ENCODE peak calls at places on chromosomes 4 and X, in ten cellular contexts. One of them, this sample, is unnamed.

GRCh38 chr4:161856711-161857326 is 307.0 kb downstream of the FSTL5 start:
- DNase-seq in iPS-NIHi11: peak
- DNase-seq in SK-N-SH: peak
- DNase-seq in NCI-H2081: no peak
- DNase-seq in T-helper 1 cell: no peak
- DNase-seq in occipital lobe: no peak
- DNase-seq in hepatocyte: no peak
- DNase-seq in astrocyte of the hippocampus: peak
- DNase-seq in T-helper 2 cell: no peak
- DNase-seq in mesendoderm: no peak
- DNase-seq in this sample: no peak

GRCh38 chr4:39096847-39097246 is 34.8 kb downstream of the KLHL5 start:
- DNase-seq in iPS-NIHi11: no peak
- DNase-seq in SK-N-SH: no peak
- DNase-seq in NCI-H2081: no peak
- DNase-seq in T-helper 1 cell: no peak
- DNase-seq in occipital lobe: no peak
- DNase-seq in hepatocyte: no peak
- DNase-seq in astrocyte of the hippocampus: no peak
- DNase-seq in T-helper 2 cell: no peak
- DNase-seq in mesendoderm: no peak
- DNase-seq in this sample: no peak

GRCh38 chrX:104270916-104271512 is 16.3 kb upstream of the ESX1 start:
- DNase-seq in iPS-NIHi11: peak
- DNase-seq in SK-N-SH: no peak
- DNase-seq in NCI-H2081: peak
- DNase-seq in T-helper 1 cell: peak
- DNase-seq in occipital lobe: peak
- DNase-seq in hepatocyte: peak
- DNase-seq in astrocyte of the hippocampus: peak
- DNase-seq in T-helper 2 cell: no peak
- DNase-seq in mesendoderm: peak
- DNase-seq in this sample: peak

GRCh38 chr4:101019313-101019712 is 328.0 kb downstream of the PPP3CA start:
- DNase-seq in iPS-NIHi11: no peak
- DNase-seq in SK-N-SH: no peak
- DNase-seq in NCI-H2081: no peak
- DNase-seq in T-helper 1 cell: no peak
- DNase-seq in occipital lobe: no peak
- DNase-seq in hepatocyte: no peak
- DNase-seq in astrocyte of the hippocampus: no peak
- DNase-seq in T-helper 2 cell: no peak
- DNase-seq in mesendoderm: no peak
- DNase-seq in this sample: no peak

GRCh38 chr4:153916273-153916755 is 127.4 kb upstream of the SFRP2 start:
- DNase-seq in iPS-NIHi11: no peak
- DNase-seq in SK-N-SH: no peak
- DNase-seq in NCI-H2081: no peak
- DNase-seq in T-helper 1 cell: no peak
- DNase-seq in occipital lobe: no peak
- DNase-seq in hepatocyte: no peak
- DNase-seq in astrocyte of the hippocampus: no peak
- DNase-seq in T-helper 2 cell: no peak
- DNase-seq in mesendoderm: no peak
- DNase-seq in this sample: no peak

GRCh38 chr4:88286897-88287296 is 2.5 kb upstream of the PPM1K start:
- DNase-seq in iPS-NIHi11: no peak
- DNase-seq in SK-N-SH: no peak
- DNase-seq in NCI-H2081: no peak
- DNase-seq in T-helper 1 cell: no peak
- DNase-seq in occipital lobe: no peak
- DNase-seq in hepatocyte: no peak
- DNase-seq in astrocyte of the hippocampus: peak
- DNase-seq in T-helper 2 cell: no peak
- DNase-seq in mesendoderm: no peak
- DNase-seq in this sample: no peak

GRCh38 chr4:156388826-156389225 is 435.2 kb upstream of the CTSO start:
- DNase-seq in iPS-NIHi11: no peak
- DNase-seq in SK-N-SH: no peak
- DNase-seq in NCI-H2081: no peak
- DNase-seq in T-helper 1 cell: no peak
- DNase-seq in occipital lobe: no peak
- DNase-seq in hepatocyte: no peak
- DNase-seq in astrocyte of the hippocampus: no peak
- DNase-seq in T-helper 2 cell: no peak
- DNase-seq in mesendoderm: no peak
- DNase-seq in this sample: peak

GRCh38 chrX:134177527-134177926 is 59.5 kb upstream of the CCDC160 start:
- DNase-seq in iPS-NIHi11: no peak
- DNase-seq in SK-N-SH: no peak
- DNase-seq in NCI-H2081: no peak
- DNase-seq in T-helper 1 cell: no peak
- DNase-seq in occipital lobe: no peak
- DNase-seq in hepatocyte: no peak
- DNase-seq in astrocyte of the hippocampus: no peak
- DNase-seq in T-helper 2 cell: no peak
- DNase-seq in mesendoderm: no peak
- DNase-seq in this sample: no peak

GRCh38 chr4:79082988-79083387 is 143.8 kb upstream of the PAQR3 start:
- DNase-seq in iPS-NIHi11: no peak
- DNase-seq in SK-N-SH: no peak
- DNase-seq in NCI-H2081: no peak
- DNase-seq in T-helper 1 cell: no peak
- DNase-seq in occipital lobe: no peak
- DNase-seq in hepatocyte: no peak
- DNase-seq in astrocyte of the hippocampus: no peak
- DNase-seq in T-helper 2 cell: no peak
- DNase-seq in mesendoderm: no peak
- DNase-seq in this sample: no peak

GRCh38 chrX:51893931-51894696 is 691 bp downstream of the MAGED1 start:
- DNase-seq in iPS-NIHi11: peak
- DNase-seq in SK-N-SH: peak
- DNase-seq in NCI-H2081: peak
- DNase-seq in T-helper 1 cell: no peak
- DNase-seq in occipital lobe: peak
- DNase-seq in hepatocyte: peak
- DNase-seq in astrocyte of the hippocampus: peak
- DNase-seq in T-helper 2 cell: no peak
- DNase-seq in mesendoderm: peak
- DNase-seq in this sample: no peak

GRCh38 chr4:78517050-78517652 is 34.4 kb upstream of the ANXA3 start:
- DNase-seq in iPS-NIHi11: peak
- DNase-seq in SK-N-SH: peak
- DNase-seq in NCI-H2081: peak
- DNase-seq in T-helper 1 cell: no peak
- DNase-seq in occipital lobe: no peak
- DNase-seq in hepatocyte: peak
- DNase-seq in astrocyte of the hippocampus: peak
- DNase-seq in T-helper 2 cell: no peak
- DNase-seq in mesendoderm: peak
- DNase-seq in this sample: peak

GRCh38 chr4:67568820-67569219 is 10.3 kb downstream of the STAP1 start:
- DNase-seq in iPS-NIHi11: no peak
- DNase-seq in SK-N-SH: no peak
- DNase-seq in NCI-H2081: no peak
- DNase-seq in T-helper 1 cell: no peak
- DNase-seq in occipital lobe: no peak
- DNase-seq in hepatocyte: no peak
- DNase-seq in astrocyte of the hippocampus: no peak
- DNase-seq in T-helper 2 cell: no peak
- DNase-seq in mesendoderm: no peak
- DNase-seq in this sample: no peak

GRCh38 chrX:107576392-107576791 is 51.9 kb upstream of the PRPS1 start:
- DNase-seq in iPS-NIHi11: no peak
- DNase-seq in SK-N-SH: no peak
- DNase-seq in NCI-H2081: no peak
- DNase-seq in T-helper 1 cell: no peak
- DNase-seq in occipital lobe: no peak
- DNase-seq in hepatocyte: no peak
- DNase-seq in astrocyte of the hippocampus: no peak
- DNase-seq in T-helper 2 cell: no peak
- DNase-seq in mesendoderm: no peak
- DNase-seq in this sample: no peak

GRCh38 chr4:8312069-8312445 is 42.5 kb downstream of the HTRA3 start:
- DNase-seq in iPS-NIHi11: no peak
- DNase-seq in SK-N-SH: no peak
- DNase-seq in NCI-H2081: no peak
- DNase-seq in T-helper 1 cell: no peak
- DNase-seq in occipital lobe: no peak
- DNase-seq in hepatocyte: no peak
- DNase-seq in astrocyte of the hippocampus: no peak
- DNase-seq in T-helper 2 cell: no peak
- DNase-seq in mesendoderm: no peak
- DNase-seq in this sample: no peak

GRCh38 chr4:130468340-130468739 is 1372.4 kb downstream of the C4orf33 start:
- DNase-seq in iPS-NIHi11: no peak
- DNase-seq in SK-N-SH: no peak
- DNase-seq in NCI-H2081: no peak
- DNase-seq in T-helper 1 cell: no peak
- DNase-seq in occipital lobe: no peak
- DNase-seq in hepatocyte: no peak
- DNase-seq in astrocyte of the hippocampus: no peak
- DNase-seq in T-helper 2 cell: no peak
- DNase-seq in mesendoderm: peak
- DNase-seq in this sample: no peak

GRCh38 chr4:25154594-25155265 is 5.5 kb downstream of the SEPSECS start:
- DNase-seq in iPS-NIHi11: no peak
- DNase-seq in SK-N-SH: no peak
- DNase-seq in NCI-H2081: no peak
- DNase-seq in T-helper 1 cell: no peak
- DNase-seq in occipital lobe: no peak
- DNase-seq in hepatocyte: peak
- DNase-seq in astrocyte of the hippocampus: no peak
- DNase-seq in T-helper 2 cell: no peak
- DNase-seq in mesendoderm: no peak
- DNase-seq in this sample: peak

GRCh38 chrX:44303119-44303518 is 40.4 kb downstream of the EFHC2 start:
- DNase-seq in iPS-NIHi11: no peak
- DNase-seq in SK-N-SH: no peak
- DNase-seq in NCI-H2081: no peak
- DNase-seq in T-helper 1 cell: no peak
- DNase-seq in occipital lobe: no peak
- DNase-seq in hepatocyte: no peak
- DNase-seq in astrocyte of the hippocampus: no peak
- DNase-seq in T-helper 2 cell: no peak
- DNase-seq in mesendoderm: no peak
- DNase-seq in this sample: no peak

GRCh38 chr4:183443609-183444148 is 757 bp upstream of the CDKN2AIP start:
- DNase-seq in iPS-NIHi11: no peak
- DNase-seq in SK-N-SH: no peak
- DNase-seq in NCI-H2081: peak
- DNase-seq in T-helper 1 cell: peak
- DNase-seq in occipital lobe: no peak
- DNase-seq in hepatocyte: no peak
- DNase-seq in astrocyte of the hippocampus: no peak
- DNase-seq in T-helper 2 cell: no peak
- DNase-seq in mesendoderm: peak
- DNase-seq in this sample: no peak

GRCh38 chr4:102061133-102061532 is 270.6 kb downstream of the BANK1 start:
- DNase-seq in iPS-NIHi11: no peak
- DNase-seq in SK-N-SH: no peak
- DNase-seq in NCI-H2081: no peak
- DNase-seq in T-helper 1 cell: no peak
- DNase-seq in occipital lobe: no peak
- DNase-seq in hepatocyte: no peak
- DNase-seq in astrocyte of the hippocampus: no peak
- DNase-seq in T-helper 2 cell: no peak
- DNase-seq in mesendoderm: no peak
- DNase-seq in this sample: no peak

GRCh38 chr4:11628093-11628725 is 199.5 kb upstream of the HS3ST1 start:
- DNase-seq in iPS-NIHi11: no peak
- DNase-seq in SK-N-SH: no peak
- DNase-seq in NCI-H2081: no peak
- DNase-seq in T-helper 1 cell: no peak
- DNase-seq in occipital lobe: no peak
- DNase-seq in hepatocyte: no peak
- DNase-seq in astrocyte of the hippocampus: peak
- DNase-seq in T-helper 2 cell: no peak
- DNase-seq in mesendoderm: no peak
- DNase-seq in this sample: peak

GRCh38 chrX:103825881-103826280 is 6.2 kb downstream of the RAB9B start:
- DNase-seq in iPS-NIHi11: no peak
- DNase-seq in SK-N-SH: no peak
- DNase-seq in NCI-H2081: no peak
- DNase-seq in T-helper 1 cell: no peak
- DNase-seq in occipital lobe: no peak
- DNase-seq in hepatocyte: no peak
- DNase-seq in astrocyte of the hippocampus: no peak
- DNase-seq in T-helper 2 cell: no peak
- DNase-seq in mesendoderm: no peak
- DNase-seq in this sample: no peak

GRCh38 chrX:29728639-29729038 is 486.7 kb upstream of the MAGEB2 start:
- DNase-seq in iPS-NIHi11: no peak
- DNase-seq in SK-N-SH: no peak
- DNase-seq in NCI-H2081: no peak
- DNase-seq in T-helper 1 cell: no peak
- DNase-seq in occipital lobe: no peak
- DNase-seq in hepatocyte: no peak
- DNase-seq in astrocyte of the hippocampus: no peak
- DNase-seq in T-helper 2 cell: no peak
- DNase-seq in mesendoderm: no peak
- DNase-seq in this sample: peak

GRCh38 chr4:152079543-152080293 is 318.9 kb upstream of the GATB start:
- DNase-seq in iPS-NIHi11: no peak
- DNase-seq in SK-N-SH: no peak
- DNase-seq in NCI-H2081: no peak
- DNase-seq in T-helper 1 cell: peak
- DNase-seq in occipital lobe: no peak
- DNase-seq in hepatocyte: no peak
- DNase-seq in astrocyte of the hippocampus: no peak
- DNase-seq in T-helper 2 cell: no peak
- DNase-seq in mesendoderm: no peak
- DNase-seq in this sample: no peak

GRCh38 chrX:82676386-82676785 is 831.7 kb upstream of the POU3F4 start:
- DNase-seq in iPS-NIHi11: no peak
- DNase-seq in SK-N-SH: no peak
- DNase-seq in NCI-H2081: no peak
- DNase-seq in T-helper 1 cell: no peak
- DNase-seq in occipital lobe: no peak
- DNase-seq in hepatocyte: no peak
- DNase-seq in astrocyte of the hippocampus: no peak
- DNase-seq in T-helper 2 cell: no peak
- DNase-seq in mesendoderm: no peak
- DNase-seq in this sample: no peak

GRCh38 chr4:141571368-141571767 is 65.0 kb upstream of the IL15 start:
- DNase-seq in iPS-NIHi11: no peak
- DNase-seq in SK-N-SH: no peak
- DNase-seq in NCI-H2081: no peak
- DNase-seq in T-helper 1 cell: no peak
- DNase-seq in occipital lobe: no peak
- DNase-seq in hepatocyte: no peak
- DNase-seq in astrocyte of the hippocampus: peak
- DNase-seq in T-helper 2 cell: no peak
- DNase-seq in mesendoderm: no peak
- DNase-seq in this sample: peak

GRCh38 chrX:22652596-22652995 is 347.2 kb upstream of the DDX53 start:
- DNase-seq in iPS-NIHi11: peak
- DNase-seq in SK-N-SH: peak
- DNase-seq in NCI-H2081: no peak
- DNase-seq in T-helper 1 cell: no peak
- DNase-seq in occipital lobe: no peak
- DNase-seq in hepatocyte: peak
- DNase-seq in astrocyte of the hippocampus: peak
- DNase-seq in T-helper 2 cell: no peak
- DNase-seq in mesendoderm: peak
- DNase-seq in this sample: peak

GRCh38 chr4:10033191-10033881 is 12.0 kb upstream of the SLC2A9 start:
- DNase-seq in iPS-NIHi11: no peak
- DNase-seq in SK-N-SH: no peak
- DNase-seq in NCI-H2081: no peak
- DNase-seq in T-helper 1 cell: no peak
- DNase-seq in occipital lobe: no peak
- DNase-seq in hepatocyte: peak
- DNase-seq in astrocyte of the hippocampus: peak
- DNase-seq in T-helper 2 cell: no peak
- DNase-seq in mesendoderm: no peak
- DNase-seq in this sample: peak

This sample was measured in kidney tubule cell.